ENCODE peak calls at places on chromosomes 12 and 14, in five cellular contexts. One of them, this sample, is unnamed.

GRCh38 chr14:59086241-59086899 is 102.1 kb upstream of the DAAM1 start:
- DNase-seq in hepatocyte: no peak
- DNase-seq in omental fat pad: no peak
- DNase-seq in IMR-90: peak; percentile 66
- DNase-seq in B cell: no peak
- DNase-seq in this sample: no peak

GRCh38 chr12:102374190-102374589 is 106.2 kb downstream of the IGF1 start:
- DNase-seq in hepatocyte: no peak
- DNase-seq in omental fat pad: no peak
- DNase-seq in B cell: no peak
- DNase-seq in IMR-90: peak; percentile 30
- DNase-seq in this sample: no peak

GRCh38 chr12:103956515-103957027 is 9.1 kb upstream of the TDG start:
- DNase-seq in omental fat pad: peak; percentile 27
- DNase-seq in B cell: peak; percentile 13
- DNase-seq in IMR-90: no peak
- DNase-seq in hepatocyte: no peak
- DNase-seq in this sample: peak; percentile 93

GRCh38 chr12:97524812-97525211 is 62.2 kb downstream of the RMST start:
- DNase-seq in omental fat pad: no peak
- DNase-seq in hepatocyte: no peak
- DNase-seq in IMR-90: no peak
- DNase-seq in B cell: no peak
- DNase-seq in this sample: no peak

GRCh38 chr14:24913746-24914145 is 136.2 kb downstream of the STXBP6 start:
- DNase-seq in IMR-90: no peak
- DNase-seq in omental fat pad: no peak
- DNase-seq in hepatocyte: no peak
- DNase-seq in B cell: no peak
- DNase-seq in this sample: no peak

GRCh38 chr14:101740981-101741380 is 20.5 kb upstream of the PPP2R5C start:
- DNase-seq in IMR-90: no peak
- DNase-seq in hepatocyte: no peak
- DNase-seq in B cell: no peak
- DNase-seq in omental fat pad: no peak
- DNase-seq in this sample: no peak

GRCh38 chr12:19129121-19129485 is 430 bp upstream of the PLEKHA5 start:
- DNase-seq in omental fat pad: no peak
- DNase-seq in B cell: no peak
- DNase-seq in IMR-90: peak; percentile 29
- DNase-seq in hepatocyte: no peak
- DNase-seq in this sample: no peak

GRCh38 chr14:89813485-89814080 is 140.9 kb downstream of the EFCAB11 start:
- DNase-seq in B cell: no peak
- DNase-seq in hepatocyte: peak; percentile 43
- DNase-seq in IMR-90: peak; percentile 96
- DNase-seq in omental fat pad: no peak
- DNase-seq in this sample: peak; percentile 92

GRCh38 chr14:81980601-81981310 is 447.1 kb upstream of the SEL1L start:
- DNase-seq in IMR-90: no peak
- DNase-seq in hepatocyte: peak; percentile 31
- DNase-seq in B cell: no peak
- DNase-seq in omental fat pad: no peak
- DNase-seq in this sample: no peak

GRCh38 chr14:23300687-23301223 is 1.9 kb downstream of the PPP1R3E start:
- DNase-seq in omental fat pad: no peak
- DNase-seq in B cell: no peak
- DNase-seq in IMR-90: peak; percentile 13
- DNase-seq in hepatocyte: peak; percentile 68
- DNase-seq in this sample: no peak

GRCh38 chr14:24307156-24307574 is 612 bp downstream of the CIDEB start:
- DNase-seq in hepatocyte: no peak
- DNase-seq in B cell: no peak
- DNase-seq in IMR-90: no peak
- DNase-seq in omental fat pad: no peak
- DNase-seq in this sample: no peak

GRCh38 chr12:17763365-17763764 is 326.6 kb downstream of the RERGL start:
- DNase-seq in B cell: no peak
- DNase-seq in omental fat pad: no peak
- DNase-seq in IMR-90: no peak
- DNase-seq in hepatocyte: no peak
- DNase-seq in this sample: no peak

GRCh38 chr12:123132951-123133619 is 17.8 kb downstream of the PITPNM2 start:
- DNase-seq in IMR-90: no peak
- DNase-seq in hepatocyte: no peak
- DNase-seq in omental fat pad: no peak
- DNase-seq in B cell: no peak
- DNase-seq in this sample: no peak

GRCh38 chr12:14960548-14961465 is 594 bp downstream of the ARHGDIB start:
- DNase-seq in IMR-90: peak; percentile 36
- DNase-seq in omental fat pad: no peak
- DNase-seq in B cell: peak; percentile 18
- DNase-seq in hepatocyte: no peak
- DNase-seq in this sample: no peak

GRCh38 chr12:109871678-109872314 is 8.5 kb downstream of the GLTP start:
- DNase-seq in B cell: no peak
- DNase-seq in IMR-90: peak; percentile 23
- DNase-seq in hepatocyte: peak; percentile 43
- DNase-seq in omental fat pad: no peak
- DNase-seq in this sample: no peak

GRCh38 chr12:70508178-70508577 is 129.1 kb downstream of the PTPRB start:
- DNase-seq in IMR-90: no peak
- DNase-seq in hepatocyte: no peak
- DNase-seq in B cell: no peak
- DNase-seq in omental fat pad: no peak
- DNase-seq in this sample: no peak

DNA sequence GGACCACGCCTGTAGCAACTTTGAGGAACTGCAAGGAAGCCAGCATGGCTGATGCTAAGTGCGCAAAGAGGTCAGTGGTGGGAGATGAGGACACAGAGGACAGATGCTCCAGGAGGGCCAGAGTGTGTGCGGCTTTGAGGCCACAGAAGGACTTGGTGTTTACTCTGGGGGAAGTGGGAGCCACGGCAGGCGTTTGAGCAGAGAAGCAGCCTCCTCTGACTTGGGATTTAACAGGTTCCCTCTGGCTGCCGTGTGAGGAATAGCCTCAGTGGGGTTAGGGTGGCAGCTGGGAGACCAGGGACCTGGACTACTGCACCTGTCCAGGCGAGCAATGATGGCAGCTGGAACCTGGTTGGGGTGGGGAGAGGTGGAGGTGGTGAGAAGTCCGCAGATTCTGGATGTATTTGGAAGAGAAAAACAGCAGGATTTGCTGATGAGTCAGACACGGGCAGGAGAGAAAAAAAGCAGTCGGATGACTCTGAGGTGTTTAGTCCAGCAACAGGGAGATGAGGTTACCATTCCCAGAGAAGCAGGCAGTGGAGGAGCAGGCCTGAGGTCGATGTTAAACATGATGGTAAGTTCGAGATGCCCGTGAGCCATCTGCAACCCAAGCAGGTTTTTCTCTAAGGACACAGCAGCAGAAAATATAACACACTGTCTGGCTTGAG is 143.5 kb downstream of the SCARB1 start:
- DNase-seq in IMR-90: peak; percentile 82
- DNase-seq in omental fat pad: no peak
- DNase-seq in B cell: no peak
- DNase-seq in hepatocyte: peak; percentile 52
- DNase-seq in this sample: no peak
- TF ChIP-seq CTCF in IMR-90: peak; percentile 22
- TF ChIP-seq CTCF in omental fat pad: no peak
- TF ChIP-seq CTCF in B cell: no peak
- TF ChIP-seq CTCF in hepatocyte: peak; percentile 34
- TF ChIP-seq CTCF in this sample: peak; percentile 71

GRCh38 chr12:6376079-6376941 is 947 bp upstream of the SCNN1A start:
- DNase-seq in omental fat pad: no peak
- DNase-seq in hepatocyte: peak; percentile 75
- DNase-seq in B cell: no peak
- DNase-seq in IMR-90: peak; percentile 64
- DNase-seq in this sample: no peak
- TF ChIP-seq CTCF in omental fat pad: no peak
- TF ChIP-seq CTCF in hepatocyte: peak; percentile 36
- TF ChIP-seq CTCF in B cell: no peak
- TF ChIP-seq CTCF in IMR-90: peak; percentile 54
- TF ChIP-seq CTCF in this sample: peak; percentile 75

DNA sequence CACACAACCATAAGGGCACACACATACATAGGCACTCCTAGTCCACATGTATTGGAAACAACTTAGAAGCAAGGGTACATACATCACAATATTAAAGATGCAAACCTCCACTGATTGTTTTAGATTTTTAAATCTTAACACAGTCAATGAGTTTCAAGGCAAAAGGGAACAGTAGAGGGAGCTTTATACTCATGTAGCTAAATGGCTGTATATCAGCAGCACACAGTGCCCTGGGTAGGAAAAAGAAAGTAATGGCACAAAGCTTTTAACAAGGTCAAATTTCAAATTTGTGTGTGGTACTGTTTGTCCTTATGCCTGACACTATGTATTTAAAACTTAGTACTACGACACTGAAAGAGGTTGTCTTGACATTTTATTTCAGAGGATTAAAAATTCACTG is 262.0 kb downstream of the MED13L start:
- DNase-seq in B cell: no peak
- DNase-seq in hepatocyte: peak; percentile 71
- DNase-seq in IMR-90: peak; percentile 68
- DNase-seq in omental fat pad: no peak
- DNase-seq in this sample: no peak
- TF ChIP-seq CTCF in B cell: peak; percentile 27
- TF ChIP-seq CTCF in hepatocyte: peak; percentile 72
- TF ChIP-seq CTCF in IMR-90: peak; percentile 70
- TF ChIP-seq CTCF in omental fat pad: no peak
- TF ChIP-seq CTCF in this sample: peak; percentile 89

DNA sequence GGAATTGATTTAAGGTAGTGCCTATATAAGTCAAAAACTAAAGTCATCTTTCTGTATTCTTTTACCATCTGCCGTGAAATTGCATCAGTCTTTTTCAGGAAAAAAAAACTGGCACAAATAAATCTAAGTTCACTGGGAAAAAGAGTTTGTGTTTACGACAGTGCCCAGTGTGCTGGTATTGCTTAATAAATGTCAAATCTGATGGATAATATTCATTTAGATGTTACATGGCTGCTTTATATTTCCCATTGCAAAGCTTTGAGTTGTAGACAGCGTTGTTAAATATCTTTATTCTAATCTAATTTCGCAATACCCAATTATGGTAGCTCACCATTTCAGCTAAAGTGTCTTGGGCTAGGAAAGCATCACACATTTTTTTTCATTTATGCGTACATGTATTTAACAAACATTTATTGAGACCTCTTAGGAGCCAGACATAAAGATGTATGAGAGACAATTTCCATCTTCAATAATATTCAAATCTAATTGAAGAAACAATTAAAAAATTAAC is 1994.5 kb upstream of the FLRT2 start:
- DNase-seq in hepatocyte: no peak
- DNase-seq in B cell: no peak
- DNase-seq in omental fat pad: no peak
- DNase-seq in IMR-90: no peak
- DNase-seq in this sample: no peak
- TF ChIP-seq CTCF in hepatocyte: no peak
- TF ChIP-seq CTCF in B cell: no peak
- TF ChIP-seq CTCF in omental fat pad: no peak
- TF ChIP-seq CTCF in IMR-90: no peak
- TF ChIP-seq CTCF in this sample: no peak

GRCh38 chr14:31527546-31527945 is 33.7 kb upstream of the NUBPL start:
- DNase-seq in IMR-90: no peak
- DNase-seq in hepatocyte: no peak
- DNase-seq in B cell: no peak
- DNase-seq in omental fat pad: no peak
- DNase-seq in this sample: no peak
- TF ChIP-seq CTCF in IMR-90: no peak
- TF ChIP-seq CTCF in hepatocyte: no peak
- TF ChIP-seq CTCF in B cell: no peak
- TF ChIP-seq CTCF in omental fat pad: no peak
- TF ChIP-seq CTCF in this sample: no peak

DNA sequence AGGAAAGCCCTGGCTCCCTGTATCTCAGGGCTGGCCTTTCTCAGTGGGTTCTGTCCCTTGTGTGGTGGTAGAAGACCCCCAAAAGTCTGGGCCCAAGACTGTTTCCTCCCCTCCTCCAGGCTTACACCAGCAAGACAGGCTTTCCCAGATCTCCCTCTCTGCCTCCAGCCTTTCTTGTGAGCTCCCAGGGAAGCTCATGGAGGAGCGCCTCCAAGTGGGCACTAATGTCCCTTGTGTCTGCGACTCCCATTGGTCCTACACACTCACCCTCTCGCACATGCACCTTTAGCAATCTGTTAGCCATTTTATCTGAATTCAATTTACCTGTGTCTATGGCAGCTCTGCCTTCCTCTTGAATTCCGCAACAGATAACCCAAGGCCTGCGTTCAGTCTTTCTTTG is 251.1 kb upstream of the CAND1 start:
- DNase-seq in omental fat pad: no peak
- DNase-seq in B cell: no peak
- DNase-seq in IMR-90: no peak
- DNase-seq in hepatocyte: no peak
- DNase-seq in this sample: no peak
- TF ChIP-seq CTCF in omental fat pad: no peak
- TF ChIP-seq CTCF in B cell: no peak
- TF ChIP-seq CTCF in IMR-90: no peak
- TF ChIP-seq CTCF in hepatocyte: no peak
- TF ChIP-seq CTCF in this sample: no peak

GRCh38 chr14:32711103-32711680 is 227.5 kb upstream of the NPAS3 start:
- DNase-seq in B cell: no peak
- DNase-seq in IMR-90: peak; percentile 14
- DNase-seq in hepatocyte: peak; percentile 56
- DNase-seq in omental fat pad: no peak
- DNase-seq in this sample: no peak

GRCh38 chr14:32708134-32708533 is 230.5 kb upstream of the NPAS3 start:
- DNase-seq in omental fat pad: no peak
- DNase-seq in IMR-90: no peak
- DNase-seq in B cell: no peak
- DNase-seq in hepatocyte: no peak
- DNase-seq in this sample: no peak

GRCh38 chr14:32706672-32707071 is 232.0 kb upstream of the NPAS3 start:
- DNase-seq in hepatocyte: no peak
- DNase-seq in B cell: no peak
- DNase-seq in IMR-90: no peak
- DNase-seq in omental fat pad: no peak
- DNase-seq in this sample: no peak

GRCh38 chr14:32710351-32711102 is 228.2 kb upstream of the NPAS3 start:
- DNase-seq in IMR-90: peak; percentile 49
- DNase-seq in hepatocyte: no peak
- DNase-seq in B cell: no peak
- DNase-seq in omental fat pad: no peak
- DNase-seq in this sample: no peak

GRCh38 chr14:32709072-32709471 is 229.6 kb upstream of the NPAS3 start:
- DNase-seq in IMR-90: peak; percentile 77
- DNase-seq in omental fat pad: no peak
- DNase-seq in B cell: no peak
- DNase-seq in hepatocyte: peak; percentile 24
- DNase-seq in this sample: no peak
- TF ChIP-seq CTCF in IMR-90: no peak
- TF ChIP-seq CTCF in omental fat pad: no peak
- TF ChIP-seq CTCF in B cell: no peak
- TF ChIP-seq CTCF in hepatocyte: no peak
- TF ChIP-seq CTCF in this sample: no peak